ENCODE peak calls at places on chromosomes 12 and 14, in four cellular contexts. One of them, this sample, is unnamed.
A peak's percentile ranks its signal among the peaks of the same experiment; 100 is the strongest.

GRCh38 chr12:12747281-12747680 is 30.1 kb downstream of the CDKN1B start:
- DNase-seq in M059J: no peak
- DNase-seq in NCI-H82: peak; percentile 37
- DNase-seq in heart left ventricle: no peak
- DNase-seq in this sample: no peak

GRCh38 chr14:92898732-92899131 is 24.2 kb upstream of the CHGA start:
- DNase-seq in M059J: no peak
- DNase-seq in NCI-H82: no peak
- DNase-seq in heart left ventricle: no peak
- DNase-seq in this sample: no peak

GRCh38 chr12:93502802-93503623 is 35.7 kb downstream of the MRPL42 start:
- DNase-seq in M059J: peak; percentile 49
- DNase-seq in NCI-H82: peak; percentile 52
- DNase-seq in heart left ventricle: no peak
- DNase-seq in this sample: peak; percentile 45

GRCh38 chr14:54252072-54252730 is 144.6 kb upstream of the CDKN3 start:
- DNase-seq in M059J: peak; percentile 96
- DNase-seq in NCI-H82: no peak
- DNase-seq in heart left ventricle: no peak
- DNase-seq in this sample: peak; percentile 89

GRCh38 chr12:46164186-46164585 is 104.7 kb downstream of the SLC38A1 start:
- DNase-seq in M059J: no peak
- DNase-seq in NCI-H82: no peak
- DNase-seq in heart left ventricle: no peak
- DNase-seq in this sample: no peak

GRCh38 chr12:100706029-100706428 is 88.5 kb upstream of the ANO4 start:
- DNase-seq in M059J: peak; percentile 94
- DNase-seq in NCI-H82: no peak
- DNase-seq in heart left ventricle: no peak
- DNase-seq in this sample: peak; percentile 85

GRCh38 chr14:56760164-56760914 is 49.9 kb downstream of the OTX2 start:
- DNase-seq in M059J: peak; percentile 8
- DNase-seq in NCI-H82: peak; percentile 100
- DNase-seq in heart left ventricle: no peak
- DNase-seq in this sample: no peak

GRCh38 chr14:34237677-34238076 is 224.4 kb downstream of the SPTSSA start:
- DNase-seq in M059J: no peak
- DNase-seq in NCI-H82: no peak
- DNase-seq in heart left ventricle: no peak
- DNase-seq in this sample: no peak

GRCh38 chr14:63642229-63642611 is 549 bp upstream of the WDR89 start:
- DNase-seq in M059J: peak; percentile 95
- DNase-seq in NCI-H82: peak; percentile 94
- DNase-seq in heart left ventricle: peak; percentile 69
- DNase-seq in this sample: peak; percentile 95

GRCh38 chr12:26987634-26988424 is 26.4 kb downstream of the TM7SF3 start:
- DNase-seq in M059J: peak; percentile 65
- DNase-seq in NCI-H82: no peak
- DNase-seq in heart left ventricle: no peak
- DNase-seq in this sample: peak; percentile 39

GRCh38 chr12:20268121-20268732 is 100.1 kb upstream of the PDE3A start:
- DNase-seq in M059J: peak; percentile 80
- DNase-seq in NCI-H82: no peak
- DNase-seq in heart left ventricle: no peak
- DNase-seq in this sample: peak; percentile 41

GRCh38 chr14:72060460-72060859 is 128.2 kb downstream of the RGS6 start:
- DNase-seq in M059J: no peak
- DNase-seq in NCI-H82: no peak
- DNase-seq in heart left ventricle: no peak
- DNase-seq in this sample: no peak

GRCh38 chr12:119911147-119911546 is 34.0 kb upstream of the CIT start:
- DNase-seq in M059J: peak; percentile 66
- DNase-seq in NCI-H82: no peak
- DNase-seq in heart left ventricle: no peak
- DNase-seq in this sample: peak; percentile 53

GRCh38 chr14:22463763-22464173 is 125.3 kb downstream of the DAD1 start:
- DNase-seq in M059J: no peak
- DNase-seq in NCI-H82: no peak
- DNase-seq in heart left ventricle: peak; percentile 66
- DNase-seq in this sample: no peak

GRCh38 chr14:76810953-76811400 is 1.7 kb downstream of the ANGEL1 start:
- DNase-seq in M059J: peak; percentile 44
- DNase-seq in NCI-H82: peak; percentile 34
- DNase-seq in heart left ventricle: no peak
- DNase-seq in this sample: peak; percentile 30

GRCh38 chr12:84276215-84276614 is 636.4 kb downstream of the SLC6A15 start:
- DNase-seq in M059J: no peak
- DNase-seq in NCI-H82: peak; percentile 26
- DNase-seq in heart left ventricle: no peak
- DNase-seq in this sample: no peak

GRCh38 chr12:53560912-53561589 is 53.8 kb upstream of the NPFF start:
- DNase-seq in M059J: peak; percentile 44
- DNase-seq in NCI-H82: no peak
- DNase-seq in heart left ventricle: no peak
- DNase-seq in this sample: peak; percentile 10

GRCh38 chr14:104350463-104351185 is 212.2 kb downstream of the KIF26A start:
- DNase-seq in M059J: no peak
- DNase-seq in NCI-H82: no peak
- DNase-seq in heart left ventricle: peak; percentile 68
- DNase-seq in this sample: no peak

GRCh38 chr12:1706284-1707016 is 15.6 kb downstream of the ADIPOR2 start:
- DNase-seq in M059J: peak; percentile 48
- DNase-seq in NCI-H82: no peak
- DNase-seq in heart left ventricle: no peak
- DNase-seq in this sample: no peak

GRCh38 chr14:32662234-32662633 is 276.4 kb upstream of the NPAS3 start:
- DNase-seq in M059J: peak; percentile 60
- DNase-seq in NCI-H82: no peak
- DNase-seq in heart left ventricle: no peak
- DNase-seq in this sample: peak; percentile 23

GRCh38 chr14:75013290-75013689 is 10.6 kb downstream of the EIF2B2 start:
- DNase-seq in M059J: no peak
- DNase-seq in NCI-H82: no peak
- DNase-seq in heart left ventricle: no peak
- DNase-seq in this sample: no peak

GRCh38 chr14:52706286-52706685 is 714 bp upstream of the PSMC6 start:
- DNase-seq in M059J: peak; percentile 50
- DNase-seq in NCI-H82: peak; percentile 22
- DNase-seq in heart left ventricle: no peak
- DNase-seq in this sample: peak; percentile 30

GRCh38 chr14:91204657-91205056 is 39.8 kb downstream of the GPR68 start:
- DNase-seq in M059J: no peak
- DNase-seq in NCI-H82: no peak
- DNase-seq in heart left ventricle: no peak
- DNase-seq in this sample: no peak

GRCh38 chr14:60637490-60638452 is 11.5 kb downstream of the SIX1 start:
- DNase-seq in M059J: no peak
- DNase-seq in NCI-H82: no peak
- DNase-seq in heart left ventricle: no peak
- DNase-seq in this sample: no peak

GRCh38 chr14:65834051-65834450 is 421.5 kb downstream of the FUT8 start:
- DNase-seq in M059J: no peak
- DNase-seq in NCI-H82: no peak
- DNase-seq in heart left ventricle: no peak
- DNase-seq in this sample: no peak

GRCh38 chr12:122837306-122838265 is 2.3 kb downstream of the HIP1R start:
- DNase-seq in M059J: no peak
- DNase-seq in NCI-H82: no peak
- DNase-seq in heart left ventricle: no peak
- DNase-seq in this sample: no peak

GRCh38 chr12:120699553-120699952 is 10.7 kb upstream of the UNC119B start:
- DNase-seq in M059J: no peak
- DNase-seq in NCI-H82: no peak
- DNase-seq in heart left ventricle: no peak
- DNase-seq in this sample: no peak

GRCh38 chr12:75706786-75707605 is 195.6 kb upstream of the KRR1 start:
- DNase-seq in M059J: peak; percentile 22
- DNase-seq in NCI-H82: no peak
- DNase-seq in heart left ventricle: no peak
- DNase-seq in this sample: peak; percentile 72

GRCh38 chr14:97301931-97302559 is 504.9 kb downstream of the VRK1 start:
- DNase-seq in M059J: no peak
- DNase-seq in NCI-H82: peak; percentile 1
- DNase-seq in heart left ventricle: no peak
- DNase-seq in this sample: no peak

GRCh38 chr12:91854725-91855124 is 290.9 kb downstream of the BTG1 start:
- DNase-seq in M059J: peak; percentile 2
- DNase-seq in NCI-H82: no peak
- DNase-seq in heart left ventricle: no peak
- DNase-seq in this sample: peak; percentile 2

GRCh38 chr12:15631007-15631715 is 158.0 kb downstream of the EPS8 start:
- DNase-seq in M059J: no peak
- DNase-seq in NCI-H82: no peak
- DNase-seq in heart left ventricle: no peak
- DNase-seq in this sample: no peak

GRCh38 chr12:63955831-63956685 is 111.6 kb downstream of the SRGAP1 start:
- DNase-seq in M059J: no peak
- DNase-seq in NCI-H82: no peak
- DNase-seq in heart left ventricle: no peak
- DNase-seq in this sample: no peak

GRCh38 chr12:121005346-121005815 is 10.9 kb downstream of the C12orf43 start:
- DNase-seq in M059J: peak; percentile 45
- DNase-seq in NCI-H82: peak; percentile 69
- DNase-seq in heart left ventricle: no peak
- DNase-seq in this sample: peak; percentile 53

GRCh38 chr12:115771601-115772000 is 505.9 kb downstream of the MED13L start:
- DNase-seq in M059J: no peak
- DNase-seq in NCI-H82: no peak
- DNase-seq in heart left ventricle: no peak
- DNase-seq in this sample: no peak

GRCh38 chr14:61127099-61127498 is 146.1 kb downstream of the SLC38A6 start:
- DNase-seq in M059J: no peak
- DNase-seq in NCI-H82: no peak
- DNase-seq in heart left ventricle: no peak
- DNase-seq in this sample: no peak

GRCh38 chr12:6932766-6933165 is 5.0 kb downstream of the ATN1 start:
- DNase-seq in M059J: no peak
- DNase-seq in NCI-H82: no peak
- DNase-seq in heart left ventricle: no peak
- DNase-seq in this sample: no peak

GRCh38 chr12:116389990-116390655 is 112.6 kb upstream of the MED13L start:
- DNase-seq in M059J: peak; percentile 98
- DNase-seq in NCI-H82: no peak
- DNase-seq in heart left ventricle: no peak
- DNase-seq in this sample: peak; percentile 97

GRCh38 chr14:106848330-106849121 is 1322.1 kb downstream of the TMEM121 start:
- DNase-seq in M059J: peak; percentile 78
- DNase-seq in NCI-H82: peak; percentile 13
- DNase-seq in heart left ventricle: no peak
- DNase-seq in this sample: no peak

GRCh38 chr12:109214131-109214530 is 95.0 kb downstream of the FOXN4 start:
- DNase-seq in M059J: no peak
- DNase-seq in NCI-H82: no peak
- DNase-seq in heart left ventricle: no peak
- DNase-seq in this sample: no peak

GRCh38 chr14:87255046-87255445 is 737.9 kb downstream of the GALC start:
- DNase-seq in M059J: no peak
- DNase-seq in NCI-H82: no peak
- DNase-seq in heart left ventricle: no peak
- DNase-seq in this sample: no peak

This sample was measured in EL.